ENCODE peak calls at places on chromosome 7, in nine cellular contexts. Q, H, L, S, E, G, J, Z and Y are unnamed samples.

GRCh38 chr7:106592282-106593027 is 68.5 kb downstream of the CCDC71L start:
- DNase-seq in Q (no peak), H (no peak), L (no peak), S (no peak), E (no peak), G (no peak), J (no peak), Z (no peak), Y (no peak)

GRCh38 chr7:80816806-80817205 is 102.0 kb downstream of the SEMA3C start:
- DNase-seq in Q (no peak), H (no peak), L (no peak), S (no peak), E (no peak), G (no peak), J (no peak), Z (no peak), Y (no peak)

GRCh38 chr7:7276151-7276550 is 93.8 kb downstream of the C1GALT1 start:
- DNase-seq in Q (no peak), H (no peak), L (no peak), S (no peak), E (no peak), G (no peak), J (no peak), Z (no peak), Y (no peak)

GRCh38 chr7:84611391-84611790 is 416.8 kb upstream of the SEMA3A start:
- DNase-seq in Q (no peak), H (no peak), L (no peak), S (no peak), E (no peak), G (no peak), J (no peak), Z (no peak), Y (no peak)

GRCh38 chr7:84113906-84114875 is 80.4 kb downstream of the SEMA3A start:
- DNase-seq in Q (no peak), H (no peak), L (no peak), S (no peak), E (no peak), G (no peak), J (no peak), Z (no peak), Y (no peak)

GRCh38 chr7:104978460-104978859 is 35.5 kb upstream of the KMT2E start:
- DNase-seq in Q (peak), H (no peak), L (no peak), S (no peak), E (no peak), G (no peak), J (peak), Z (no peak), Y (no peak)

GRCh38 chr7:131629203-131629871 is 72.9 kb upstream of the PODXL start:
- DNase-seq in Q (peak), H (no peak), L (no peak), S (peak), E (peak), G (peak), J (peak), Z (no peak), Y (peak)

GRCh38 chr7:24052572-24053223 is 231.3 kb upstream of the NPY start:
- DNase-seq in Q (no peak), H (no peak), L (no peak), S (no peak), E (peak), G (peak), J (no peak), Z (peak), Y (no peak)

GRCh38 chr7:835491-836401 is 3.5 kb downstream of the SUN1 start:
- DNase-seq in Q (no peak), H (no peak), L (no peak), S (peak), E (peak), G (peak), J (no peak), Z (no peak), Y (peak)

GRCh38 chr7:119782286-119782685 is 490.7 kb upstream of the KCND2 start:
- DNase-seq in Q (no peak), H (no peak), L (no peak), S (no peak), E (no peak), G (no peak), J (no peak), Z (no peak), Y (no peak)

GRCh38 chr7:115477193-115477651 is 553.3 kb downstream of the TFEC start:
- DNase-seq in Q (peak), H (peak), L (peak), S (peak), E (no peak), G (no peak), J (peak), Z (peak), Y (peak)

GRCh38 chr7:17706734-17707133 is 233.6 kb downstream of the SNX13 start:
- DNase-seq in Q (peak), H (peak), L (peak), S (no peak), E (peak), G (peak), J (peak), Z (peak), Y (no peak)

GRCh38 chr7:112649560-112649959 is 140.6 kb downstream of the TMEM168 start:
- DNase-seq in Q (no peak), H (no peak), L (no peak), S (no peak), E (no peak), G (peak), J (no peak), Z (no peak), Y (no peak)

GRCh38 chr7:51108134-51108533 is 208.5 kb downstream of the COBL start:
- DNase-seq in Q (no peak), H (no peak), L (no peak), S (no peak), E (no peak), G (no peak), J (no peak), Z (no peak), Y (no peak)

GRCh38 chr7:37480026-37480425 is 31.4 kb upstream of the ELMO1 start:
- DNase-seq in Q (no peak), H (no peak), L (no peak), S (no peak), E (no peak), G (no peak), J (no peak), Z (no peak), Y (no peak)

GRCh38 chr7:40077849-40078248 is 56.6 kb downstream of the MPLKIP start:
- DNase-seq in Q (no peak), H (no peak), L (no peak), S (no peak), E (no peak), G (no peak), J (no peak), Z (no peak), Y (no peak)

GRCh38 chr7:127512587-127512986 is 72.8 kb downstream of the GCC1 start:
- DNase-seq in Q (no peak), H (no peak), L (no peak), S (no peak), E (no peak), G (no peak), J (no peak), Z (peak), Y (no peak)

GRCh38 chr7:100127866-100128601 is 1.3 kb downstream of the MBLAC1 start:
- DNase-seq in Q (peak), H (peak), L (peak), S (no peak), E (no peak), G (peak), J (peak), Z (peak), Y (peak)

GRCh38 chr7:4689151-4689550 is 7.1 kb downstream of the FOXK1 start:
- DNase-seq in Q (no peak), H (no peak), L (no peak), S (no peak), E (no peak), G (no peak), J (no peak), Z (no peak), Y (no peak)

GRCh38 chr7:70619130-70619529 is 512.8 kb upstream of the GALNT17 start:
- DNase-seq in Q (no peak), H (no peak), L (peak), S (no peak), E (no peak), G (no peak), J (no peak), Z (peak), Y (no peak)

GRCh38 chr7:130273081-130273699 is 6.5 kb downstream of the CPA2 start:
- DNase-seq in Q (peak), H (peak), L (peak), S (no peak), E (peak), G (no peak), J (no peak), Z (peak), Y (peak)

GRCh38 chr7:13988765-13989137 is 715 bp downstream of the ETV1 start:
- DNase-seq in Q (no peak), H (peak), L (peak), S (no peak), E (no peak), G (peak), J (no peak), Z (peak), Y (no peak)

GRCh38 chr7:109873296-109873695 is 1217.6 kb upstream of the LRRN3 start:
- DNase-seq in Q (no peak), H (no peak), L (no peak), S (no peak), E (no peak), G (no peak), J (peak), Z (no peak), Y (no peak)

GRCh38 chr7:154441811-154442210 is 389.6 kb downstream of the DPP6 start:
- DNase-seq in Q (no peak), H (no peak), L (no peak), S (no peak), E (no peak), G (no peak), J (no peak), Z (no peak), Y (no peak)

GRCh38 chr7:56105508-56105907 is 768 bp downstream of the CHCHD2 start:
- DNase-seq in Q (no peak), H (no peak), L (no peak), S (no peak), E (peak), G (peak), J (no peak), Z (peak), Y (no peak)

GRCh38 chr7:102895602-102896001 is 17.2 kb upstream of the LRRC17 start:
- DNase-seq in Q (no peak), H (no peak), L (no peak), S (no peak), E (no peak), G (no peak), J (no peak), Z (no peak), Y (no peak)

GRCh38 chr7:23418046-23418445 is 52.2 kb downstream of the IGF2BP3 start:
- DNase-seq in Q (no peak), H (no peak), L (no peak), S (no peak), E (no peak), G (peak), J (no peak), Z (no peak), Y (peak)

GRCh38 chr7:156376317-156376716 is 264.3 kb upstream of the RNF32 start:
- DNase-seq in Q (no peak), H (no peak), L (no peak), S (no peak), E (no peak), G (no peak), J (no peak), Z (no peak), Y (no peak)

GRCh38 chr7:279821-280220 is 10.1 kb upstream of the FOXL3 start:
- DNase-seq in Q (no peak), H (no peak), L (no peak), S (no peak), E (no peak), G (no peak), J (no peak), Z (no peak), Y (no peak)

GRCh38 chr7:22499044-22499443 is 944 bp downstream of the STEAP1B start:
- DNase-seq in Q (no peak), H (no peak), L (no peak), S (no peak), E (peak), G (no peak), J (no peak), Z (no peak), Y (no peak)

GRCh38 chr7:38107486-38107893 is 70.6 kb upstream of the STARD3NL start:
- DNase-seq in Q (peak), H (peak), L (peak), S (no peak), E (peak), G (peak), J (peak), Z (peak), Y (no peak)

GRCh38 chr7:100137851-100138760 is 10.6 kb upstream of the LAMTOR4 start:
- DNase-seq in Q (no peak), H (no peak), L (no peak), S (no peak), E (no peak), G (no peak), J (no peak), Z (no peak), Y (peak)

GRCh38 chr7:45221266-45221665 is 63.7 kb downstream of the RAMP3 start:
- DNase-seq in Q (no peak), H (no peak), L (no peak), S (no peak), E (no peak), G (no peak), J (no peak), Z (no peak), Y (no peak)

GRCh38 chr7:101913876-101914275 is 96.5 kb downstream of the CUX1 start:
- DNase-seq in Q (no peak), H (no peak), L (no peak), S (no peak), E (no peak), G (no peak), J (no peak), Z (no peak), Y (no peak)

GRCh38 chr7:156777364-156778069 is 115.5 kb downstream of the LMBR1 start:
- DNase-seq in Q (no peak), H (no peak), L (no peak), S (no peak), E (no peak), G (peak), J (no peak), Z (no peak), Y (no peak)

GRCh38 chr7:44541028-44541869 is at the start of gene NPC1L1:
- DNase-seq in Q (no peak), H (peak), L (no peak), S (peak), E (no peak), G (no peak), J (no peak), Z (peak), Y (peak)

GRCh38 chr7:149496642-149497391 is 792 bp downstream of the ZNF746 start:
- DNase-seq in Q (peak), H (peak), L (peak), S (peak), E (peak), G (peak), J (peak), Z (peak), Y (peak)

GRCh38 chr7:149497467-149498261 is at the start of gene ZNF746:
- DNase-seq in Q (peak), H (peak), L (peak), S (peak), E (peak), G (peak), J (peak), Z (peak), Y (peak)

GRCh38 chr7:149495785-149496641 is 1.6 kb downstream of the ZNF746 start:
- DNase-seq in Q (peak), H (peak), L (no peak), S (no peak), E (no peak), G (peak), J (peak), Z (no peak), Y (peak)

GRCh38 chr7:149493366-149493765 is 4.2 kb downstream of the ZNF746 start:
- DNase-seq in Q (no peak), H (no peak), L (no peak), S (no peak), E (no peak), G (no peak), J (no peak), Z (no peak), Y (no peak)

DNA sequence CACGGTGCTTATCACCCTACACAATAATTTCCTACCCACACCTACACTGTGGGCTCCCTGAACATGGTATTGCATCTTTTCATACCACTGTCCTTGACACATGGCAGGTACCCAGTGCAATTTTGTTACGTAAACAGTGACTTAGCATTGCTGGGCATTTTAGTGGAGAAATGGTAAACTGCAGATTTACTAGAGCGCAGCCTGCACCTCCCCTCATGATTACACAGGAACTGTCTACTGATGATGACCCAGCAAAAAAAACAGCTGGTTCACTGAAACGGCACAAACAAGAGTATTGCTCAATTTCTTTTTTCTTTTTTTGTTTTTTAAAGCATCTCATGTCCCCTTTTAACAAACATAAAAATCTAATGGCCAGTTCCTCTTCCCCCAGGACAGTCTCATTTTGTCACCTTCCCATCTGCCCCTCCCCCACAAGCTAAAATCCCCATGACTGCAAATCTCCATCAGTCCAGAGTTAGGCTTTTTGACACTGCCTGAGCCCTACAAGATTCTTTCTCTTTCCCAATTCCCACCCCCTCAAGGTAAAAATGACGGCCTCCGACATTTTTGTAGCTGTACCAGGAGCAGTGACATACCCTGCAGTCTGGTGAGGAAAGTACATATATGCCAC is 2.8 kb downstream of the ZNF746 start:
- DNase-seq in Q (no peak), H (no peak), L (no peak), S (no peak), E (no peak), G (no peak), J (no peak), Z (no peak), Y (no peak)
- H3K27ac ChIP-seq in Q (no peak), H (no peak), L (no peak), S (peak), E (no peak), G (no peak), J (no peak), Z (no peak), Y (no peak)

GRCh38 chr7:33200282-33200681 is 70.9 kb downstream of the BBS9 start:
- DNase-seq in Q (no peak), H (no peak), L (no peak), S (no peak), E (no peak), G (peak), J (no peak), Z (no peak), Y (no peak)
- H3K27ac ChIP-seq in Q (no peak), H (no peak), L (no peak), S (no peak), E (no peak), G (no peak), J (no peak), Z (no peak), Y (no peak)

GRCh38 chr7:76191783-76192240 is 9.9 kb upstream of the SRRM3 start:
- DNase-seq in Q (no peak), H (peak), L (peak), S (no peak), E (peak), G (peak), J (no peak), Z (peak), Y (peak)

GRCh38 chr7:76193478-76193877 is 8.2 kb upstream of the SRRM3 start:
- DNase-seq in Q (no peak), H (no peak), L (no peak), S (no peak), E (no peak), G (no peak), J (no peak), Z (no peak), Y (no peak)

GRCh38 chr7:76198202-76198601 is 3.5 kb upstream of the SRRM3 start:
- DNase-seq in Q (no peak), H (no peak), L (no peak), S (no peak), E (no peak), G (no peak), J (no peak), Z (no peak), Y (peak)

GRCh38 chr7:76193881-76194280 is 7.8 kb upstream of the SRRM3 start:
- DNase-seq in Q (no peak), H (no peak), L (no peak), S (no peak), E (no peak), G (no peak), J (no peak), Z (no peak), Y (no peak)

GRCh38 chr7:76196786-76197185 is 4.9 kb upstream of the SRRM3 start:
- DNase-seq in Q (no peak), H (no peak), L (no peak), S (no peak), E (no peak), G (no peak), J (no peak), Z (no peak), Y (peak)
- H3K27ac ChIP-seq in Q (no peak), H (no peak), L (no peak), S (no peak), E (no peak), G (no peak), J (no peak), Z (no peak), Y (no peak)

GRCh38 chr7:139735912-139736595 is 41.7 kb downstream of the HIPK2 start:
- DNase-seq in Q (no peak), H (no peak), L (no peak), S (no peak), E (no peak), G (no peak), J (no peak), Z (no peak), Y (no peak)

GRCh38 chr7:139738772-139739171 is 39.0 kb downstream of the HIPK2 start:
- DNase-seq in Q (no peak), H (no peak), L (no peak), S (no peak), E (no peak), G (no peak), J (no peak), Z (no peak), Y (no peak)

GRCh38 chr7:139737221-139738100 is 40.3 kb downstream of the HIPK2 start:
- DNase-seq in Q (no peak), H (no peak), L (no peak), S (no peak), E (no peak), G (no peak), J (no peak), Z (no peak), Y (no peak)

GRCh38 chr7:139739863-139740597 is 37.8 kb downstream of the HIPK2 start:
- DNase-seq in Q (no peak), H (no peak), L (no peak), S (no peak), E (no peak), G (peak), J (no peak), Z (no peak), Y (no peak)

DNA sequence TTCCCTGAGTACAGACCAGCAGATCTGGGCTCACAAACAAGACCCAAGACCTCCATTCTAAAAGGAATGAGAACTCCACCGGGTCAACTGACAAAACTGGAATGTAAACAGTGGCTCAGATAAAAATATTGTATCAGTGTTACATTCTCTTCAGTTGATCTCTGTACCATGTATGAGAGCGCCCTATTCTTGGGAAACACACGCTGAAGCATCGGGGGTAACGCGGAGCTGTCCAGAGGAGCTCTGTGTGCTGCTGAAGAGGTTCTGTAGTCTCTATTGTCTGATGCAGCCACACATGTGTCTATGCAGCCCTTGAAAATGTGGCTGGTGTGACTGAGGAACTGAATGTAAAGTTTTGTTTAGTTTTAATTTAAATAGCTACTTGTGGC is 39.7 kb downstream of the HIPK2 start:
- DNase-seq in Q (no peak), H (peak), L (no peak), S (no peak), E (no peak), G (no peak), J (no peak), Z (no peak), Y (no peak)
- H3K27ac ChIP-seq in Q (peak), H (peak), L (no peak), S (peak), E (no peak), G (peak), J (peak), Z (no peak), Y (peak)